ENCODE peak calls at places on chromosomes 3 and 15, in five cellular contexts. T is uterus, C is OCI-LY7, F is GM13977, S is AG09319. X is an unnamed sample.

GRCh38 chr3:15063238-15063637 is 1.9 kb downstream of the MRPS25 start:
- DNase-seq in T (no peak), C (no peak), F (no peak), S (no peak), X (no peak)

GRCh38 chr3:113249601-113250000 is 38.2 kb downstream of the BOC start:
- DNase-seq in T (no peak), C (no peak), F (no peak), S (no peak), X (no peak)

GRCh38 chr3:111762535-111762934 is 96.5 kb upstream of the PHLDB2 start:
- DNase-seq in T (peak; percentile 43), C (no peak), F (no peak), S (peak; percentile 16), X (no peak)

GRCh38 chr3:175940881-175941280 is 1081.7 kb downstream of the NAALADL2 start:
- DNase-seq in T (no peak), C (peak; percentile 10), F (peak; percentile 38), S (no peak), X (peak; percentile 71)

GRCh38 chr3:126961191-126961790 is 21.6 kb upstream of the PLXNA1 start:
- DNase-seq in T (no peak), C (no peak), F (peak; percentile 58), S (peak; percentile 81), X (no peak)

GRCh38 chr3:4394048-4394447 is 73.0 kb downstream of the SUMF1 start:
- DNase-seq in T (no peak), C (no peak), F (no peak), S (no peak), X (no peak)

GRCh38 chr15:57797608-57798267 is 91.2 kb downstream of the POLR2M start:
- DNase-seq in T (no peak), C (no peak), F (no peak), S (no peak), X (no peak)

GRCh38 chr3:119588112-119588511 is 8.8 kb downstream of the ADPRH start:
- DNase-seq in T (no peak), C (peak; percentile 22), F (no peak), S (no peak), X (no peak)

GRCh38 chr3:188239035-188239434 is 85.1 kb downstream of the LPP start:
- DNase-seq in T (no peak), C (peak; percentile 92), F (no peak), S (no peak), X (no peak)

GRCh38 chr3:24401811-24402185 is 92.9 kb downstream of the THRB start:
- DNase-seq in T (no peak), C (no peak), F (no peak), S (no peak), X (no peak)

GRCh38 chr3:52820741-52821140 is 9.7 kb downstream of the ITIH4 start:
- DNase-seq in T (no peak), C (peak; percentile 52), F (peak; percentile 67), S (no peak), X (no peak)

GRCh38 chr3:124277516-124277890 is 285.6 kb upstream of the ROPN1 start:
- DNase-seq in T (peak; percentile 73), C (no peak), F (no peak), S (no peak), X (no peak)

GRCh38 chr3:69391554-69391953 is 5.7 kb upstream of the FRMD4B start:
- DNase-seq in T (no peak), C (no peak), F (no peak), S (no peak), X (no peak)

GRCh38 chr15:64928626-64929220 is 17.0 kb downstream of the ANKDD1A start:
- DNase-seq in T (peak; percentile 6), C (no peak), F (no peak), S (no peak), X (no peak)

GRCh38 chr15:58526647-58527192 is 94.9 kb downstream of the LIPC start:
- DNase-seq in T (no peak), C (no peak), F (no peak), S (no peak), X (no peak)

DNA sequence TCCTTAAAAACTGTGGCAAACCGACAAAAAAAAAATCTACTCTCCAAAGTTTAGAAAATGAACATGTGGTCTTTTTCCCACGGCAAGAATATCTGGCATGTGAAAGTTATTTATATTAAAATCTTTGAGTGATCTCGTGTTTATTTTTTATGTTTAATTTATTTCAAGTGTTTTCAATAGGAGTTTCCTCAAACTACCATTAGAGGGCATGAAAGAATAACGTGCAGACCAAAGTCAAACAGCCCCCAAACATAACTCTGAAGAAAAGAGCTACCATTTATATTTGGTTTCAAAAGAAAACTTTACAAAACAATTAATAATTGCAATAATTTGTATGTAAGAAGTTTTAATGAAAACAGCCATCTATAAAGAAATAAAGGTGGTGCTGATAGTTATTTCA is 286.3 kb downstream of the ZIC4 start:
- DNase-seq in T (no peak), C (no peak), F (no peak), S (no peak), X (no peak)
- TF ChIP-seq CTCF in T (no peak), C (peak; percentile 59), F (peak; percentile 5), S (peak; percentile 60), X (peak; percentile 48)

GRCh38 chr3:33440578-33441321 is 545 bp upstream of the UBP1 start:
- DNase-seq in T (peak; percentile 99), C (peak; percentile 100), F (peak; percentile 98), S (peak; percentile 100), X (peak; percentile 100)

GRCh38 chr3:33440328-33440577 is at the start of gene UBP1:
- DNase-seq in T (no peak), C (no peak), F (no peak), S (no peak), X (no peak)

GRCh38 chr3:33438871-33439270 is 1.3 kb downstream of the UBP1 start:
- DNase-seq in T (no peak), C (peak; percentile 28), F (no peak), S (no peak), X (no peak)

GRCh38 chr3:33438284-33438668 is 1.9 kb downstream of the UBP1 start:
- DNase-seq in T (no peak), C (peak; percentile 47), F (no peak), S (no peak), X (no peak)

DNA sequence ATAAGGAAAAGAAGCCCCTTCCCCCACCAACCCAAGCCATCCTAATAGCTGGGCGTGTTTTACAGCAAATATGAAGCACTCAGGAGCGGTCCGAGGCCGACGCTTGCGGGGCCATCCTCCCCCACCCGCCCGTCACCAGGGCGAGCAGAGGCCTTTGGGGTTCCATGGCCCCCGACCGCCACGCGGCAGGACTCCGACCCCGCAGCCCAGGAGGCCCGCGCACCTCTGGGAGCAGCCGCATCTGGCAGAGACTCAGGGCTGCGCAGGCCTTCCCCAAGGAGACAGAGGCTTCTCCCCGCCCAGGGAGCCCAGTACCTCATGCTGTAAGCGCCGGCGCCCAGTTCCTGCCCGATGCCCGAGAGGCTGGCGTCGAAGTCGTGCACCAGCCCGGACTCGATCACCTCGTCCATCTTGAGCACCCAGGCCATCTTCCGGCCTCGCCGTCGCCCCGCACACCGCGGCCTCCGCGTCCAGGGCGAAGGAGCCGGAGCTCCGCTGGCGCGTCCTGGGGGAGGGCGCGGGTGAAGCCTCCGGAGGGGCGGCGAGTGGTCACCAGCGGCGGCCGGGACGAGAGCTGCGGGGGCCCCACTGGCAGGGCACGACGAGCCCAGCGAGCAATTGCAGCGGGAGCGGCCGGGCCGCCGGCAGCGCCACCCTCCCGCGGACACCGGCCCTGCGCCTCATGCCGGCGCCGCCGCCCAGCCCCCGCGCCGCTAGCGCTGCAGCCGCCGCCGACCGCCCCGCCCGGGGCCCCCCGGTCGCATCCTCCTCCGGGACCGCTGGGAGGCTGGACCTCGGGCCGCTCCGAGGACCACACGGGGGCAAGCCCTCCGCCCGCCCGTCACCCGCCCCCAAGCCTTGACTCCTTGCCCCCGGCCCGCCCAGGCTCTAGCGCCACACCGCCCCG is 531 bp downstream of the UBP1 start:
- DNase-seq in T (peak; percentile 47), C (peak; percentile 63), F (no peak), S (no peak), X (no peak)
- TF ChIP-seq CTCF in T (peak; percentile 35), C (peak; percentile 19), F (peak; percentile 58), S (no peak), X (peak; percentile 28)

DNA sequence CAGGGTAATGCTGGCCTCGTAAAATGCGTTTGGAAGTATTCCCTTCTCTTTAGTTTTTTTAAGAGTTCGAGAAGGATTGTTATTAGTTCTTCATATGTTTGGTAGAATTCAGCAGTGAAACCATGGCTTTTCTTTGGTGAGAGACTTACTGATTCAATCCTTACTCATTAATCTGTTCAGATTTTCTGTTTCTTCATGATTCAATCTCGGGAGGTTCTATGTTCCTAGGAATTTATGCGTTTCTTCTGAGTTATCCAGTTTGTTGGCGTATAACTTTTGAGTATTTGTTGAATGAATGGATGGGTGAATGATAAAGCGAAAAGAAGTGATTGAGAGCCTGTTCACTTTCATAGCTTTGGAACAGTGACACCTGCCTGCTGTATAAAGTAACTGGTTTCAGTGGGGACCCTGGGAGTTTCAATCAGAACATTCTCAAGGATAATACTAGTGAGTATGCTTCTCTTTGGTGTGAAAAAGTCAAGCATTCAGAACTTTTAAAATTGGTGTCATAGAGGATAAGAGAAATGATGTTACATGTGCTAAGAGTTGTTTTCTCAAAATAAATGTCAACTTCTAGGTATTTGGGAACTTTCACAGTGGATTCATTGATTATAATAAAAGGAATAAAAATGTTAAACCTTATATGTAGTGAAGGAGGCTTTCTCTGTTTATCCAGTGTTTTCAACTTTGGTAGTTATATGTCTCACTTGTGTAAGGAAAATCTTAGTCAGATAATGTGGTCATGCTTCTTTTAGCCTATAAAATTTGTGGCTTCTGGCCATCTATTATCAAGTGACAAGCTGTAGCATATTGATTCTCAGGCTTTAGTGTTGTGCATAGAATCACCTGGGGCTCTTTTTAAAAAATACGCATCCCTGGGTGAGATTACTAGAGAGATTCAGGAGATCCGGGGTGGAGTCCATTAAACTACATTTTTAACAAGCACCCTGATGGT is 11.7 kb downstream of the LRCH3 start:
- DNase-seq in T (no peak), C (peak; percentile 24), F (no peak), S (no peak), X (no peak)
- TF ChIP-seq CTCF in T (no peak), C (peak; percentile 67), F (peak; percentile 45), S (peak; percentile 8), X (peak; percentile 35)

DNA sequence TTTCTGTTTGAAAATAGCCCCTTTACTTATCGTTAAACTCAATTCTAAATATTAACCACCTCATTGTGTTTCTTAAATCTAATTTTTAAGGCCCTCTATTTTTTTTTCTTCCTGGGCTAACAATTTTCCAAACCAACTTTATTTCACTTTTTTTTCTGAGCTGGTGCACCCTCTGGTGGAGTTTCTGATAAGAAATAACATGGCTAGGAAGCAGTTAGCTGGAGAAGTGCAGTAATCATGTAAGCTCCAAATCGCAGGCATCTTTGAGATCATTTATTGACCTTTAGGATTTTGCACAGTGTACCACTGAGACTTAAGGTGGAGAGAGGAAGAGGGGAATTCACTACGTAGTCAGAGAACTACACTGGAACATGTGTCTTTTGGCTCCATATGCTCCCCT is 6.4 kb downstream of the TMEM207 start:
- DNase-seq in T (no peak), C (no peak), F (no peak), S (no peak), X (no peak)
- TF ChIP-seq CTCF in T (peak; percentile 22), C (peak; percentile 19), F (peak; percentile 12), S (peak; percentile 19), X (peak; percentile 49)

GRCh38 chr3:129026728-129027543 is 25.8 kb downstream of the EFCC1 start:
- DNase-seq in T (peak; percentile 84), C (peak; percentile 98), F (peak; percentile 98), S (no peak), X (no peak)
- TF ChIP-seq CTCF in T (peak; percentile 67), C (peak; percentile 89), F (peak; percentile 76), S (peak; percentile 2), X (peak; percentile 30)

DNA sequence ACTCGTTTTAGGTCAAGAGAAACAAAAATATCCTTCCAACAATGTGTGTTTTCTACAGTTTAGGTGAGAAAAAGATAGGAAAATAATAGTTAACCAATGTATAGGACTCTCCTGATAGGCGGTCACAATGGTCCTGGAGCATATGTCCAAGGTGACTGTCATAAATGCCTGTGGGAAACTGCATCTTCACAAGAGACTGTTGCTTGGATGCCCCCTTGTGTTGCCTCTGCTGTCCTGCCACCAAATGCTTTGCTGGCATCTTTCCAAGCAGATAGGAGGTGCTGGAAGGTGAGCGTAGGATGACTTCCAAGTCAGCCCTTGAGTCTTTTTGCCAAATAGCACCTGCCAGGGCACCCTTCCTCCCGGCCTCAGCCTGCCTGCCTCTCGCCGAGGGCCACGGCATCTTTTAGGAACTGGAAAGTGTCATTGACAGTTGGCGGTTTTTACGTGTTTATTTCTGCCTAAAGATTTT is 24.1 kb upstream of the SACM1L start:
- DNase-seq in T (no peak), C (peak; percentile 76), F (peak; percentile 41), S (no peak), X (peak; percentile 71)
- TF ChIP-seq CTCF in T (peak; percentile 37), C (peak; percentile 87), F (peak; percentile 63), S (peak; percentile 19), X (peak; percentile 72)

X was measured in LNCaP clone FGC.